ENCODE peak calls at places on chromosome 22, in seven cellular contexts. One of them, this sample, is unnamed.

GRCh38 chr22:27113211-27114030 is 456.0 kb downstream of the MIAT start:
- DNase-seq in body of pancreas: peak; percentile 55
- DNase-seq in IMR-90: peak; percentile 97
- DNase-seq in coronary artery: peak; percentile 89
- DNase-seq in foreskin fibroblast: peak; percentile 94
- DNase-seq in cardiac muscle cell: no peak
- DNase-seq in GM23338: no peak
- DNase-seq in this sample: peak; percentile 90

GRCh38 chr22:47202819-47203553 is 440.5 kb downstream of the TBC1D22A start:
- DNase-seq in body of pancreas: no peak
- DNase-seq in IMR-90: no peak
- DNase-seq in coronary artery: no peak
- DNase-seq in foreskin fibroblast: no peak
- DNase-seq in cardiac muscle cell: no peak
- DNase-seq in GM23338: no peak
- DNase-seq in this sample: no peak

GRCh38 chr22:40499187-40499753 is 128.9 kb downstream of the SGSM3 start:
- DNase-seq in body of pancreas: peak; percentile 30
- DNase-seq in IMR-90: peak; percentile 99
- DNase-seq in coronary artery: no peak
- DNase-seq in foreskin fibroblast: peak; percentile 95
- DNase-seq in cardiac muscle cell: no peak
- DNase-seq in GM23338: no peak
- DNase-seq in this sample: peak; percentile 98

GRCh38 chr22:47086596-47087248 is 324.3 kb downstream of the TBC1D22A start:
- DNase-seq in body of pancreas: peak; percentile 57
- DNase-seq in IMR-90: no peak
- DNase-seq in coronary artery: no peak
- DNase-seq in foreskin fibroblast: no peak
- DNase-seq in cardiac muscle cell: no peak
- DNase-seq in GM23338: no peak
- DNase-seq in this sample: no peak

GRCh38 chr22:43388420-43388851 is 23.4 kb upstream of the MPPED1 start:
- DNase-seq in body of pancreas: peak; percentile 78
- DNase-seq in IMR-90: peak; percentile 45
- DNase-seq in coronary artery: no peak
- DNase-seq in foreskin fibroblast: peak; percentile 78
- DNase-seq in cardiac muscle cell: peak; percentile 83
- DNase-seq in GM23338: peak; percentile 90
- DNase-seq in this sample: peak; percentile 70

GRCh38 chr22:46507451-46508390 is 29.7 kb downstream of the CELSR1 start:
- DNase-seq in body of pancreas: no peak
- DNase-seq in IMR-90: no peak
- DNase-seq in coronary artery: no peak
- DNase-seq in foreskin fibroblast: no peak
- DNase-seq in cardiac muscle cell: no peak
- DNase-seq in GM23338: peak; percentile 23
- DNase-seq in this sample: no peak

GRCh38 chr22:44337658-44338004 is 24.9 kb upstream of the SHISAL1 start:
- DNase-seq in body of pancreas: no peak
- DNase-seq in IMR-90: peak; percentile 75
- DNase-seq in coronary artery: no peak
- DNase-seq in foreskin fibroblast: peak; percentile 85
- DNase-seq in cardiac muscle cell: peak; percentile 47
- DNase-seq in GM23338: peak; percentile 60
- DNase-seq in this sample: peak; percentile 65

GRCh38 chr22:39545310-39546063 is 12.9 kb upstream of the RPS19BP1 start:
- DNase-seq in body of pancreas: peak; percentile 62
- DNase-seq in IMR-90: no peak
- DNase-seq in coronary artery: no peak
- DNase-seq in foreskin fibroblast: peak; percentile 63
- DNase-seq in cardiac muscle cell: peak; percentile 86
- DNase-seq in GM23338: peak; percentile 91
- DNase-seq in this sample: no peak

GRCh38 chr22:27377901-27378300 is 423.7 kb downstream of the MN1 start:
- DNase-seq in body of pancreas: peak; percentile 97
- DNase-seq in IMR-90: no peak
- DNase-seq in coronary artery: no peak
- DNase-seq in foreskin fibroblast: no peak
- DNase-seq in cardiac muscle cell: no peak
- DNase-seq in GM23338: no peak
- DNase-seq in this sample: peak; percentile 57

GRCh38 chr22:47748887-47749286 is 986.4 kb downstream of the TBC1D22A start:
- DNase-seq in body of pancreas: no peak
- DNase-seq in IMR-90: no peak
- DNase-seq in coronary artery: no peak
- DNase-seq in foreskin fibroblast: no peak
- DNase-seq in cardiac muscle cell: no peak
- DNase-seq in GM23338: no peak
- DNase-seq in this sample: no peak

GRCh38 chr22:26586556-26587325 is 3.2 kb downstream of the TPST2 start:
- DNase-seq in body of pancreas: no peak
- DNase-seq in IMR-90: no peak
- DNase-seq in coronary artery: no peak
- DNase-seq in foreskin fibroblast: peak; percentile 22
- DNase-seq in cardiac muscle cell: no peak
- DNase-seq in GM23338: no peak
- DNase-seq in this sample: no peak

GRCh38 chr22:46860562-46860961 is 98.1 kb downstream of the TBC1D22A start:
- DNase-seq in body of pancreas: no peak
- DNase-seq in IMR-90: no peak
- DNase-seq in coronary artery: no peak
- DNase-seq in foreskin fibroblast: no peak
- DNase-seq in cardiac muscle cell: no peak
- DNase-seq in GM23338: no peak
- DNase-seq in this sample: no peak

GRCh38 chr22:20140521-20140964 is 8.9 kb downstream of the ZDHHC8 start:
- DNase-seq in body of pancreas: no peak
- DNase-seq in IMR-90: no peak
- DNase-seq in coronary artery: no peak
- DNase-seq in foreskin fibroblast: no peak
- DNase-seq in cardiac muscle cell: no peak
- DNase-seq in GM23338: no peak
- DNase-seq in this sample: no peak

GRCh38 chr22:27990451-27990840 is 71.4 kb upstream of the PITPNB start:
- DNase-seq in body of pancreas: peak; percentile 3
- DNase-seq in IMR-90: no peak
- DNase-seq in coronary artery: no peak
- DNase-seq in foreskin fibroblast: no peak
- DNase-seq in cardiac muscle cell: no peak
- DNase-seq in GM23338: no peak
- DNase-seq in this sample: no peak

GRCh38 chr22:45880732-45881523 is 96.0 kb downstream of the WNT7B start:
- DNase-seq in body of pancreas: no peak
- DNase-seq in IMR-90: no peak
- DNase-seq in coronary artery: no peak
- DNase-seq in foreskin fibroblast: peak; percentile 19
- DNase-seq in cardiac muscle cell: peak; percentile 22
- DNase-seq in GM23338: peak; percentile 60
- DNase-seq in this sample: no peak

GRCh38 chr22:46362221-46362933 is 26.9 kb downstream of the TRMU start:
- DNase-seq in body of pancreas: peak; percentile 50
- DNase-seq in IMR-90: peak; percentile 6
- DNase-seq in coronary artery: no peak
- DNase-seq in foreskin fibroblast: no peak
- DNase-seq in cardiac muscle cell: no peak
- DNase-seq in GM23338: no peak
- DNase-seq in this sample: peak; percentile 8

GRCh38 chr22:24950272-24950902 is 2.1 kb upstream of the KIAA1671 start:
- DNase-seq in body of pancreas: no peak
- DNase-seq in IMR-90: peak; percentile 8
- DNase-seq in coronary artery: no peak
- DNase-seq in foreskin fibroblast: no peak
- DNase-seq in cardiac muscle cell: peak; percentile 28
- DNase-seq in GM23338: peak; percentile 96
- DNase-seq in this sample: peak; percentile 43

GRCh38 chr22:43945632-43946390 is 9.4 kb upstream of the SAMM50 start:
- DNase-seq in body of pancreas: peak; percentile 75
- DNase-seq in IMR-90: peak; percentile 59
- DNase-seq in coronary artery: no peak
- DNase-seq in foreskin fibroblast: peak; percentile 79
- DNase-seq in cardiac muscle cell: peak; percentile 77
- DNase-seq in GM23338: peak; percentile 81
- DNase-seq in this sample: peak; percentile 79

GRCh38 chr22:32103648-32104326 is 55.3 kb downstream of the C22orf42 start:
- DNase-seq in body of pancreas: no peak
- DNase-seq in IMR-90: peak; percentile 3
- DNase-seq in coronary artery: no peak
- DNase-seq in foreskin fibroblast: peak; percentile 33
- DNase-seq in cardiac muscle cell: no peak
- DNase-seq in GM23338: peak; percentile 21
- DNase-seq in this sample: peak; percentile 44

GRCh38 chr22:26713823-26714449 is 56.5 kb downstream of the MIAT start:
- DNase-seq in body of pancreas: no peak
- DNase-seq in IMR-90: no peak
- DNase-seq in coronary artery: no peak
- DNase-seq in foreskin fibroblast: peak; percentile 26
- DNase-seq in cardiac muscle cell: peak; percentile 45
- DNase-seq in GM23338: no peak
- DNase-seq in this sample: peak; percentile 81

GRCh38 chr22:39650996-39651782 is 80.6 kb downstream of the CACNA1I start:
- DNase-seq in body of pancreas: no peak
- DNase-seq in IMR-90: no peak
- DNase-seq in coronary artery: no peak
- DNase-seq in foreskin fibroblast: no peak
- DNase-seq in cardiac muscle cell: no peak
- DNase-seq in GM23338: no peak
- DNase-seq in this sample: peak; percentile 18

GRCh38 chr22:23152238-23153114 is 7.2 kb downstream of the RAB36 start:
- DNase-seq in body of pancreas: no peak
- DNase-seq in IMR-90: no peak
- DNase-seq in coronary artery: no peak
- DNase-seq in foreskin fibroblast: no peak
- DNase-seq in cardiac muscle cell: no peak
- DNase-seq in GM23338: no peak
- DNase-seq in this sample: no peak
- H3K4me3 ChIP-seq in body of pancreas: no peak overlapping the region
- H3K4me3 ChIP-seq in IMR-90: no peak overlapping the region
- H3K4me3 ChIP-seq in coronary artery: no peak overlapping the region
- H3K4me3 ChIP-seq in foreskin fibroblast: no peak overlapping the region
- H3K4me3 ChIP-seq in cardiac muscle cell: no peak overlapping the region
- H3K4me3 ChIP-seq in GM23338: no peak overlapping the region
- H3K4me3 ChIP-seq in this sample: no peak overlapping the region

GRCh38 chr22:38097557-38098409 is 12.7 kb downstream of the BAIAP2L2 start:
- DNase-seq in body of pancreas: no peak
- DNase-seq in IMR-90: peak; percentile 12
- DNase-seq in coronary artery: no peak
- DNase-seq in foreskin fibroblast: peak; percentile 29
- DNase-seq in cardiac muscle cell: peak; percentile 40
- DNase-seq in GM23338: peak; percentile 94
- DNase-seq in this sample: peak; percentile 54
- TF ChIP-seq CTCF in body of pancreas: no peak
- TF ChIP-seq CTCF in IMR-90: peak; percentile 22
- TF ChIP-seq CTCF in coronary artery: no peak
- TF ChIP-seq CTCF in foreskin fibroblast: peak; percentile 15
- TF ChIP-seq CTCF in cardiac muscle cell: peak; percentile 60
- TF ChIP-seq CTCF in GM23338: peak; percentile 73
- TF ChIP-seq CTCF in this sample: peak; percentile 75

DNA sequence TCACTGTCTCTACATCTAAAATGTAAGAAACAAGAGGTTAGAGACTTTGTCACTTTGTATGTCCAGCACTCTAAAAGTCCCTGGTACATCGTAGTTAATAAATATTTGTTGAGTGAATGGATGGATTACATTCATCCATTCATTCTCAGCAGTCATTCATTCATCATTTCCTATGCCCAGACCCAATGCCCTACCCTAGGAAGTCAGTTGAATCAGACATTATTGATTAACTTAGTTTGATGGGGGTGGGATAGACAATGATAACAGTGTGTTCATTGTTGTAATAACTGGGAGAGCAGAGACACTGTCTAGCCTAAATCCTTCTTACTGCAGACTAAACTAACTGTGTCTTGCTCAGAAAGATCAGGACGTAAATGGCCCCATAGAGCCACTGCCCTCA is 1.2 kb upstream of the CENPM start:
- DNase-seq in body of pancreas: no peak
- DNase-seq in IMR-90: no peak
- DNase-seq in coronary artery: no peak
- DNase-seq in foreskin fibroblast: no peak
- DNase-seq in cardiac muscle cell: no peak
- DNase-seq in GM23338: no peak
- DNase-seq in this sample: no peak
- H3K4me3 ChIP-seq in body of pancreas: no peak overlapping the region
- H3K4me3 ChIP-seq in IMR-90: no peak overlapping the region
- H3K4me3 ChIP-seq in coronary artery: no peak overlapping the region
- H3K4me3 ChIP-seq in foreskin fibroblast: no peak overlapping the region
- H3K4me3 ChIP-seq in cardiac muscle cell: no peak overlapping the region
- H3K4me3 ChIP-seq in GM23338: no peak overlapping the region
- H3K4me3 ChIP-seq in this sample: no peak overlapping the region

GRCh38 chr22:29257751-29258181 is 10.0 kb downstream of the RHBDD3 start:
- DNase-seq in body of pancreas: peak; percentile 44
- DNase-seq in IMR-90: no peak
- DNase-seq in coronary artery: no peak
- DNase-seq in foreskin fibroblast: no peak
- DNase-seq in cardiac muscle cell: no peak
- DNase-seq in GM23338: no peak
- DNase-seq in this sample: no peak

GRCh38 chr22:29258407-29259252 is 9.2 kb downstream of the RHBDD3 start:
- DNase-seq in body of pancreas: no peak
- DNase-seq in IMR-90: no peak
- DNase-seq in coronary artery: no peak
- DNase-seq in foreskin fibroblast: no peak
- DNase-seq in cardiac muscle cell: no peak
- DNase-seq in GM23338: no peak
- DNase-seq in this sample: no peak

GRCh38 chr22:29260601-29261315 is 7.0 kb downstream of the RHBDD3 start:
- DNase-seq in body of pancreas: no peak
- DNase-seq in IMR-90: no peak
- DNase-seq in coronary artery: no peak
- DNase-seq in foreskin fibroblast: no peak
- DNase-seq in cardiac muscle cell: no peak
- DNase-seq in GM23338: no peak
- DNase-seq in this sample: no peak

GRCh38 chr22:29260031-29260560 is 7.7 kb downstream of the RHBDD3 start:
- DNase-seq in body of pancreas: no peak
- DNase-seq in IMR-90: no peak
- DNase-seq in coronary artery: no peak
- DNase-seq in foreskin fibroblast: no peak
- DNase-seq in cardiac muscle cell: no peak
- DNase-seq in GM23338: no peak
- DNase-seq in this sample: no peak

DNA sequence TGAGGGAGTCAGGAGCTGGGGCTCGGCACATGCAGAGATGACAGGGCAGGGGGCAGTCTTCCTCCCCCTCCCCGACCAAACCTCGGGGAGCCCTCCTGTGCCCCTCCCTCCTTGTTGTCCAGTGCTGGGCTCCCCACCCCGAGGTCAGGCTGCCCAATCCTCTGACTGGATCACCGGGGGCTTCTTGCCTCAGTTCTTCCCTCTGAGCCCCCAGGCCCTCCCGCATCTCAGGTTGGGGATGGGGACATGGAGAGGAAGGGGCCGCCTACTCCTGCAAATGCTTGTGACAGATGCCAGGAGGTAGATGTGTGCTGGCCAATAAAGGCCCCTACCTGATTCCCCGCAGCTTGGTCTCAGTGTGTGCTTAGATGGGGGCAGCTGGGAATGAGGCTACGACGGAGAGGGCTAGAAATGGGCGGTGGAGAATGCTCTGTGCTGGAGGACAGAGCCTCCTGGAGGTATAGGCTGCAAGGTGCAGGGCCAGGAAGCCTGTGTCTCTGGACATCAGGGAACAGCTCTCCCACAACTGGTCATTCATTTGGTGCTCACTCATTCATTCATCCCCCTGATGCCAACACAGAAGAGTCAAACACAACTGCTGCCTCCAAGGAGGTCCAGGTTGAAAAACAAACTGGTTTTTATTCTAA is 8.4 kb downstream of the RHBDD3 start:
- DNase-seq in body of pancreas: no peak
- DNase-seq in IMR-90: no peak
- DNase-seq in coronary artery: no peak
- DNase-seq in foreskin fibroblast: peak; percentile 18
- DNase-seq in cardiac muscle cell: no peak
- DNase-seq in GM23338: peak; percentile 68
- DNase-seq in this sample: peak; percentile 12
- TF ChIP-seq CTCF in body of pancreas: no peak
- TF ChIP-seq CTCF in IMR-90: no peak
- TF ChIP-seq CTCF in coronary artery: no peak
- TF ChIP-seq CTCF in foreskin fibroblast: no peak
- TF ChIP-seq CTCF in cardiac muscle cell: no peak
- TF ChIP-seq CTCF in GM23338: peak; percentile 41
- TF ChIP-seq CTCF in this sample: peak; percentile 35